ENCODE peak calls at places on chromosomes 2 and 18, in five cellular contexts. L is A549, D is adrenal gland, O is uterus, I is body of pancreas. P is an unnamed sample.
A peak's percentile ranks its signal among the peaks of the same experiment; 100 is the strongest.

GRCh38 chr18:75553021-75553420 is 125.5 kb upstream of the SMIM21 start:
- DNase-seq in L (no peak), I (no peak), O (no peak), D (no peak), P (no peak)

GRCh38 chr2:50492452-50492851 is 539.5 kb downstream of the NRXN1 start:
- DNase-seq in D (peak; percentile 26), L (peak; percentile 48), O (no peak), I (peak; percentile 60), P (no peak)

GRCh38 chr2:45406626-45407025 is 204.4 kb downstream of the SRBD1 start:
- DNase-seq in O (no peak), I (no peak), L (no peak), D (no peak), P (no peak)

GRCh38 chr18:77250926-77251729 is 1.5 kb downstream of the GALR1 start:
- DNase-seq in D (no peak), L (no peak), O (no peak), I (no peak), P (no peak)

GRCh38 chr2:128420131-128420530 is 101.5 kb upstream of the HS6ST1 start:
- DNase-seq in L (no peak), I (no peak), O (peak; percentile 1), D (no peak), P (peak; percentile 16)

GRCh38 chr2:625415-626135 is 51.6 kb downstream of the TMEM18 start:
- DNase-seq in D (no peak), L (no peak), I (no peak), O (no peak), P (no peak)

GRCh38 chr18:3985030-3985429 is 470.1 kb downstream of the DLGAP1 start:
- DNase-seq in L (no peak), I (no peak), D (no peak), O (no peak), P (no peak)

GRCh38 chr2:109195193-109196045 is 66.4 kb downstream of the SH3RF3 start:
- DNase-seq in D (no peak), L (no peak), O (no peak), I (no peak), P (no peak)

GRCh38 chr2:156110890-156111289 is 221.6 kb downstream of the NR4A2 start:
- DNase-seq in L (no peak), I (peak; percentile 29), D (peak; percentile 15), O (no peak), P (no peak)

GRCh38 chr2:160463245-160463644 is 30.4 kb downstream of the RBMS1 start:
- DNase-seq in L (no peak), D (no peak), I (no peak), O (no peak), P (no peak)

GRCh38 chr2:239519081-239519920 is 118.5 kb upstream of the HDAC4 start:
- DNase-seq in L (no peak), I (no peak), O (no peak), D (no peak), P (peak; percentile 69)

GRCh38 chr18:79373736-79374135 is 22.0 kb upstream of the NFATC1 start:
- DNase-seq in L (no peak), I (no peak), D (no peak), O (no peak), P (peak; percentile 60)

GRCh38 chr18:22344908-22345670 is 72.6 kb downstream of the CTAGE1 start:
- DNase-seq in D (no peak), L (no peak), O (no peak), I (no peak), P (no peak)

GRCh38 chr18:65175681-65176080 is 575.1 kb upstream of the CDH7 start:
- DNase-seq in I (no peak), D (no peak), L (no peak), O (no peak), P (no peak)

GRCh38 chr18:35197286-35197685 is 43.5 kb upstream of the ZNF397 start:
- DNase-seq in O (no peak), D (no peak), I (no peak), L (no peak), P (no peak)

GRCh38 chr18:76528477-76529432 is 33.7 kb upstream of the ZNF516 start:
- DNase-seq in O (peak; percentile 75), L (no peak), D (peak; percentile 65), I (peak; percentile 54), P (peak; percentile 61)

DNA sequence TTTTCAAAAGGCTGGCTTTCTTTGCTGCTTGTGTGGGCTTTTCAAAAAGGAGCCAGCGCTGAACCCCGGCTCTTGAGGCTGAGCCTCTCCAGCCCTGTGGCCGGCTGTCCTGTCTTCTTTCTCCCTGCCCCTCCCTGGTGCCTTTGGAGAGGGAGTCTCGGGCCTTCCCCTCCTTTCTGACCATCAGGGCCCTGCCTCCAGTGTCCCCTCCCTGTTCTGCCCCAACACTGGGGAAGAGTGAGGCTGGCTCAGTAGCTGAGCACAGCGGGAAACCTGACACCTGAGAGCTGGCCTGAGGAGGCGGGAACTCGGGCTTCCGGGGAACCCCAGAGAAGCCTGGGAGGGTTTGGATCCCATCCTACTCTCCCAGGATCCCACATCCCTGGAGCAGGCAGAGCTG is 232.1 kb downstream of the LOXHD1 start:
- DNase-seq in D (no peak), L (no peak), I (no peak), O (no peak), P (no peak)
- TF ChIP-seq POLR2A in D (no peak), L (no peak), I (no peak), O (no peak), P (no peak)

GRCh38 chr2:71462641-71463341 is 9.4 kb downstream of the DYSF start:
- DNase-seq in I (no peak), L (no peak), D (no peak), O (no peak), P (no peak)
- H3K4me1 ChIP-seq in I (peaks cover 10% of the 10 kb centered on the region), L (no peaks in the 10 kb centered on the region), D (peaks cover 9% of the 10 kb centered on the region), O (no peaks in the 10 kb centered on the region), P (peaks cover 56% of the 10 kb centered on the region)

DNA sequence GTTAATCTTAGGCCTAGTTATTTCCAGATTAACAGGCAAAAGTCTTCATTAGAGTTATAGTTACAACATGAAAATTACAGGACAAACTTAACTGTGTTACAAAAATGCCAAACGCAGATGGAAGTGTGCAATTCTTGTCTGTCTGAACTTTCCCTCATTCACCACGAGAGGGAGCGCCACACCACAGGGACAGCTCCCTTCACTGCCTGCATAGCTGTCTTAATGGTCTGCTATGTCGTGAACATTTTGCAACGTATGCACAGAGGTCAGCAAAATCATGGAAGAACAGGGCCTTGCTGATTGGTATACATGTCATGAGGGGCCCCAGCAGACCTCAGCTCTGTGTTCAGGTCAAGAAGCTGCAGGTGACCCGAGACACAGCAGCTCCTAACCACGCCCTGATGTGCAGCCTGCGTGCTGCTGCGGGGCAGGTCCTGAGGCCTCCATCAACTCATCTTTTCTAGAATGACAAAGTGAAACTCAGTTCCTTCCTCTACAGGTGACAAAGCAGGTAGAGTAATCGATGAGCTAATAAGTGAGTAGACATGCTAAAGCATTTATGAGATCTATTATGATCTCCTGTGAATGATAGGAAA is 78.8 kb upstream of the ATP8B1 start:
- DNase-seq in D (peak; percentile 58), I (peak; percentile 75), L (peak; percentile 20), O (peak; percentile 58), P (peak; percentile 84)
- TF ChIP-seq POLR2A in D (no peak), I (no peak), L (no peak), O (no peak), P (no peak)

DNA sequence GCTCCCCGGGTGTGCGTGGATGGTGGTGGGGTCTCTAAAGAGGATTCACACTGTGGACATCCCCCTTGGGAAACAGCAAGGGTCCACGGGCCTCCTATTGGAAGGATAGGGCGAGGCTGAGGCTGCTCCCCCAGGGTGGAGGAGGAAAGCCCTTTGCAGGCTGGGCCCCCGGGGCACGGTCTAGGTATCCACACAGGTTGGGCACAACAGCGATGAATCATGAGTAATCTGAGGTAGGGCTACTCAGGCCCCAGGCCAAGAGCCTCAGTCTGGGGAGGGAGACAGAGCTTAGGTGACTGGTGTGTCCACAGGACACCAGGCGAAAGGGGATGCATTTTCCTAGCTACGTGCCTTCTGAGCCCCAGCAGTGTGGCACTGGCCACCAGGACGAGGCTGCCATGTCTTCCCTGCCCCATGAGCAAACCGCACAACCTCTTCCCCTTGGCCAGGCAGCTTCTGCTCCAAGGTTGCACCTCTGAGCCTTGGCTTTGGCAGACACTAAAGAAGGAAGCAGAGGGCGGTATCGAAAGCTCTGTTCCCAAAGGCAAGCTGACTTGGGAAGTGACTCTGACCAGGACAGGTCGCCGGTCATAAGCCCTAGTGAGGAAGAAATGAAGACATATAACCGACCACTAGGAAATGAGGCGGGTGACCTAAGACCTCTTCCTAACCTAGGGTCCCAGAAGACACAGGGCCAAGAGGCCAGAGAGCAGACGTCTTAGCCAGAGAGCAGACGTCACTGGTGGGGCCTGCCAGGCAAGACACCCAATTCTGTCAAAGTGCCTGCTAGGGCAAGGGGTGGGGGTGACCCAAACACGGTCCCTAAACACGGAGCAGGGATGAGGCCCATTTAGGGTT is 14.6 kb upstream of the SEMA4C start:
- DNase-seq in L (no peak), O (no peak), D (no peak), I (no peak), P (no peak)
- H3K4me1 ChIP-seq in L (no peaks in the 10 kb centered on the region), O (no peaks in the 10 kb centered on the region), D (peaks cover 23% of the 10 kb centered on the region), I (peaks cover 15% of the 10 kb centered on the region), P (peaks cover 44% of the 10 kb centered on the region)

DNA sequence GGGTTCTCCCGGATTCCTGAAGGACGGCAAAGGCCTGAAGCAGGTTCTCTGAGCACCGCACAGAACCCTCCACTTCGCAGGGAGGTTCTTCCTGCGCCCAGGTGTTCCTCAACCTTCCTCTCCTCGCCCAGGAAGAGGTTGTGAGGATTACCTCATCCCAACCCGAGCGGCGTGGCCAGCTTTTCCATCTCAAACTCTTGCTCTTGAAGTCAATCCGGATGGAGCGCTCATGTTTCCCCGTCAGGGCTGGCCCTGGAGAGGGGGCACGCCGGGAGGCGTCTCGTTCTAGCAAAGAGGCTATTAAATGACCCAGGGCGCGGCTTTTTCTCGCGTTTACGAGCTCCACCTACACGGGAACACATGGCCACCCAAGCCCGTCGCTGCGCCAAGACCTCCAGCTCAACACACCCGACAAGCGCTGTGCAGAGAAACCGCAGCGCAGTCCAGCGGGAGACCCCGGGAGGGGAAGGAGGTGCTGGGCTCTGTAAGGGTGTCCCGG is 565 bp upstream of the RAB10 start:
- DNase-seq in I (peak; percentile 82), L (peak; percentile 79), O (no peak), D (peak; percentile 59), P (no peak)
- TF ChIP-seq POLR2A in I (peak; percentile 57), L (peak; percentile 71), O (no peak), D (peak; percentile 7), P (no peak)

GRCh38 chr2:219246559-219246958 is 1.3 kb downstream of the STK16 start:
- DNase-seq in O (no peak), D (no peak), I (no peak), L (no peak), P (no peak)
- H3K4me1 ChIP-seq in O (no peaks in the 10 kb centered on the region), D (peaks cover 36% of the 10 kb centered on the region), I (peaks cover 67% of the 10 kb centered on the region), L (peaks cover 62% of the 10 kb centered on the region), P (peaks cover 81% of the 10 kb centered on the region)

GRCh38 chr2:176468471-176468870 is 199.2 kb downstream of the MTX2 start:
- DNase-seq in O (no peak), D (no peak), L (no peak), I (no peak), P (no peak)

GRCh38 chr2:176470713-176471112 is 201.5 kb downstream of the MTX2 start:
- DNase-seq in O (no peak), L (no peak), I (no peak), D (no peak), P (no peak)

GRCh38 chr2:176473851-176474250 is 204.6 kb downstream of the MTX2 start:
- DNase-seq in O (no peak), L (no peak), D (no peak), I (no peak), P (no peak)

GRCh38 chr2:176473177-176473576 is 203.9 kb downstream of the MTX2 start:
- DNase-seq in L (no peak), I (no peak), D (peak; percentile 47), O (peak; percentile 66), P (no peak)

DNA sequence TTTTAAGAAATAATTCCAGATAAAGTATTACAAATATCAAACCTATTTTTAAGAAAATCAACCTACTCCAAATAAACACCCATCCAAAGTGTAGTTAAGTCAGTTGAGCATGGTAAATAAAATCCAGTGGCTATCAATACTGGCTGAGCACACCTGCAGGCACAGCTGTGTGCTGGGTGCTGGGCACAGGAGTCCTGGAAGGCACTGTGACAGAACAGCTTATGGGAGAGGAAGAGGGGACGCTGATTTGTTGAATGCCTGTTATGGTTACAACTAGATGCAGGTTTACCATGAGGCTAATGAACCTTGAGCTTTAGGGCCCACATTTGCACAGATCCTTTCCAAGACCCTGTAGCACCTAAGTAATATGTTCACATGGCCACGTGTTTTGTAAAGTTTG is 202.7 kb downstream of the MTX2 start:
- DNase-seq in D (no peak), O (no peak), I (no peak), L (no peak), P (no peak)
- TF ChIP-seq POLR2A in D (no peak), O (no peak), I (no peak), L (no peak), P (no peak)

P was measured in spleen.